ENCODE peak calls at places on chromosomes 3 and 15, in four cellular contexts. G, S, L and F are unnamed samples.

GRCh38 chr3:46984591-46985459 is 5.4 kb downstream of the NBEAL2 start:
- DNase-seq in L (no peak), G (no peak), S (no peak), F (no peak)

GRCh38 chr15:41950505-41950904 is 21.9 kb downstream of the EHD4 start:
- DNase-seq in L (no peak), S (no peak), G (no peak), F (no peak)

GRCh38 chr3:49122886-49123545 is 2.4 kb upstream of the USP19 start:
- DNase-seq in S (no peak), L (no peak), G (no peak), F (no peak)

GRCh38 chr3:185715091-185715490 is 109.8 kb downstream of the IGF2BP2 start:
- DNase-seq in G (no peak), L (no peak), S (peak), F (no peak)

GRCh38 chr3:94405258-94406035 is 342.6 kb downstream of the NSUN3 start:
- DNase-seq in G (no peak), L (no peak), S (no peak), F (no peak)

GRCh38 chr3:137642831-137643230 is 121.3 kb upstream of the SOX14 start:
- DNase-seq in G (no peak), L (no peak), S (no peak), F (no peak)

GRCh38 chr15:100573526-100573925 is 28.5 kb downstream of the LINS1 start:
- DNase-seq in G (no peak), L (no peak), S (no peak), F (no peak)

GRCh38 chr3:155701882-155702465 is 42.9 kb downstream of the PLCH1 start:
- DNase-seq in L (peak), S (no peak), G (peak), F (peak)

GRCh38 chr3:70615286-70615685 is 302.8 kb upstream of the MDFIC2 start:
- DNase-seq in S (no peak), G (no peak), L (no peak), F (no peak)

GRCh38 chr15:61518191-61518950 is 289.3 kb upstream of the RORA start:
- DNase-seq in G (no peak), S (no peak), L (peak), F (no peak)

GRCh38 chr15:74906450-74907276 is at the start of gene FAM219B:
- DNase-seq in S (peak), G (peak), L (peak), F (peak)

GRCh38 chr3:15769256-15769915 is 28.4 kb downstream of the ANKRD28 start:
- DNase-seq in L (no peak), G (no peak), S (no peak), F (peak)

GRCh38 chr3:105564546-105565288 is 198.0 kb downstream of the ALCAM start:
- DNase-seq in G (no peak), L (no peak), S (peak), F (no peak)

GRCh38 chr3:194351952-194352536 is 916 bp upstream of the CPN2 start:
- DNase-seq in G (no peak), L (no peak), S (no peak), F (no peak)

GRCh38 chr15:69576035-69576526 is 123.5 kb downstream of the RPLP1 start:
- DNase-seq in S (peak), G (peak), L (peak), F (peak)

GRCh38 chr15:68601206-68602197 is 22.7 kb downstream of the CORO2B start:
- DNase-seq in L (no peak), G (no peak), S (no peak), F (no peak)

GRCh38 chr15:44011238-44011873 is 183.7 kb downstream of the FRMD5 start:
- DNase-seq in L (no peak), G (no peak), S (no peak), F (no peak)

GRCh38 chr3:128275316-128276150 is 122.3 kb downstream of the EEFSEC start:
- DNase-seq in S (no peak), G (no peak), L (no peak), F (no peak)

GRCh38 chr3:73667889-73668288 is 43.1 kb upstream of the PDZRN3 start:
- DNase-seq in L (no peak), G (no peak), S (no peak), F (no peak)

GRCh38 chr3:9809239-9809614 is 835 bp upstream of the TTLL3 start:
- DNase-seq in L (no peak), G (peak), S (peak), F (peak)
- TF ChIP-seq CTCF in L (no peak), G (no peak), S (peak), F (no peak)

GRCh38 chr3:183027276-183027675 is 46.9 kb upstream of the DCUN1D1 start:
- DNase-seq in L (no peak), S (no peak), G (no peak), F (no peak)
- TF ChIP-seq CTCF in L (no peak), S (no peak), G (no peak), F (no peak)

GRCh38 chr15:90903733-90904536 is 833 bp downstream of the MAN2A2 start:
- DNase-seq in G (peak), S (peak), L (no peak), F (peak)
- TF ChIP-seq CTCF in G (no peak), S (no peak), L (no peak), F (no peak)

GRCh38 chr3:35081902-35082301 is 557.4 kb upstream of the ARPP21 start:
- DNase-seq in L (no peak), S (no peak), G (no peak), F (no peak)
- TF ChIP-seq CTCF in L (no peak), S (no peak), G (no peak), F (no peak)

DNA sequence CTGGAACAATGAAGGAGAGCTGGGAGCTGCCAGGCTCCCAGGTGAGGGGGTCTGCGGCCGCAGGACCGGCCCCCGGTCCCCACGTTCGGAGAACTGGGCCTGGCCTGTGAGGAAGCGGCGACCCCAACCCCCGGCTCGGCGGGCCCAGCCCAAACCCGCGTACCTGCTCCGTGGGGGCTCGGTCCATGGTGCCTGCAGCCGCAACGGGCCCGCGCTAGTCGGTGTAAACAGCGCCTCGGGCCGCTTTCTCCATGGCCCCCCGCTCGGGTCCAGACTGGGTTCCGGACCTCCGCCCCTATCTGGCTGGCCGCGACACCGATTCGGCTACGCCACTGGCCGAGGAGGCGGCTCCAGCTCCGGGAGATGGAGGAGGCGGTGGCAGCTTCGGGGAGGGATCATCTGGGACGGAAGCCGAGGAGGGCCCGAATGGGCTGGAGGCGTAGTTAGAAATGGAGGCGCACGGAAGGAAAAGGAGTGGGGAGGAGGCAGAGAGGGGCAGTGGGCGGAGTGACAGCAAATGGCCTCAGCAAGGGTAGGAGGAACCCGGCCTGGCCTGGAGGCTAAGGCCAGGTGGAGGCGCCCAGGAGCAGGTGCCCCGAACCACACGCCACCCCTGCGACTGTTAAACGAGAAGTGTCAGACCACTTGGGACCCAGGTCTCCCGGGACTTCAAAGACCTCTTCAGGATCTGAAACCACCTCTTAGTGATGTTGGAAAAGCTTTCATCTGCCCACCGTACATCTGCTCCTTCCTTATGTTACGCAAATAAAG is at the start of gene SECISBP2L:
- DNase-seq in S (peak), L (peak), G (peak), F (peak)
- TF ChIP-seq CTCF in S (peak), L (peak), G (peak), F (peak)

GRCh38 chr15:83657549-83657948 is 3.6 kb downstream of the ADAMTSL3 start:
- DNase-seq in L (no peak), G (no peak), S (no peak), F (no peak)
- TF ChIP-seq CTCF in L (no peak), G (no peak), S (no peak), F (no peak)

GRCh38 chr15:62928242-62928995 is 114.1 kb upstream of the TPM1 start:
- DNase-seq in L (peak), G (no peak), S (no peak), F (no peak)
- TF ChIP-seq CTCF in L (no peak), G (no peak), S (no peak), F (no peak)

GRCh38 chr3:62833538-62833937 is 41.7 kb downstream of the CADPS start:
- DNase-seq in G (no peak), L (peak), S (no peak), F (no peak)
- TF ChIP-seq CTCF in G (no peak), L (no peak), S (no peak), F (peak)

GRCh38 chr15:64150236-64150578 is 1.3 kb upstream of the SNX22 start:
- DNase-seq in S (no peak), L (no peak), G (peak), F (no peak)
- TF ChIP-seq CTCF in S (no peak), L (no peak), G (no peak), F (no peak)